ENCODE peak calls at places on chromosomes 6 and 20, in nine cellular contexts. W, C, S, H, T, R, I, D and O are unnamed samples. For H3K4me1, the result is how much of the 10 kb centered on the place peaks cover.

GRCh38 chr6:97394160-97394748 is 111.2 kb upstream of the MMS22L start:
- DNase-seq in D (no peak), I (no peak), W (peak), T (peak), C (peak), R (no peak), S (peak), H (peak), O (no peak)

GRCh38 chr20:3710703-3711417 is 1.5 kb downstream of the SIGLEC1 start:
- DNase-seq in D (peak), R (peak), T (peak), C (peak), W (peak), H (peak), S (peak), I (peak), O (peak)

GRCh38 chr6:65259080-65259479 is 447.9 kb downstream of the EYS start:
- DNase-seq in W (no peak), T (no peak), R (no peak), I (no peak), H (no peak), S (no peak), D (no peak), C (no peak), O (no peak)

GRCh38 chr6:138656278-138656803 is 117.2 kb upstream of the CCDC28A start:
- DNase-seq in S (no peak), W (no peak), I (no peak), T (no peak), H (no peak), C (no peak), R (no peak), D (no peak), O (no peak)

GRCh38 chr6:15901141-15902115 is 227.5 kb upstream of the MYLIP start:
- DNase-seq in W (peak), D (peak), H (no peak), C (no peak), I (no peak), R (peak), S (no peak), T (no peak), O (no peak)

GRCh38 chr6:148851683-148852556 is 105.1 kb downstream of the UST start:
- DNase-seq in H (no peak), R (no peak), T (no peak), C (no peak), I (no peak), D (no peak), S (no peak), W (no peak), O (no peak)

GRCh38 chr6:169826697-169827096 is 75.3 kb downstream of the ERMARD start:
- DNase-seq in D (no peak), R (no peak), C (no peak), I (no peak), T (no peak), S (no peak), H (no peak), W (no peak), O (no peak)

GRCh38 chr6:105849741-105850140 is 236.4 kb upstream of the PRDM1 start:
- DNase-seq in R (no peak), I (no peak), D (no peak), H (no peak), T (no peak), C (no peak), W (no peak), S (no peak), O (no peak)

GRCh38 chr6:7528565-7528964 is 12.9 kb upstream of the DSP start:
- DNase-seq in R (no peak), H (no peak), T (no peak), C (no peak), W (no peak), S (no peak), D (no peak), I (no peak), O (no peak)

GRCh38 chr6:161094904-161095440 is 103.4 kb downstream of the MAP3K4 start:
- DNase-seq in S (no peak), I (no peak), T (no peak), D (no peak), H (no peak), W (no peak), R (no peak), C (no peak), O (no peak)

GRCh38 chr6:7106215-7106751 is 1.5 kb upstream of the RREB1 start:
- DNase-seq in I (no peak), R (no peak), S (no peak), D (no peak), W (no peak), C (no peak), H (no peak), T (no peak), O (no peak)

GRCh38 chr6:135922746-135923145 is 71.2 kb downstream of the PDE7B start:
- DNase-seq in T (no peak), S (no peak), W (no peak), R (peak), C (no peak), H (peak), D (no peak), I (no peak), O (no peak)

GRCh38 chr6:169864148-169865030 is 113.0 kb downstream of the ERMARD start:
- DNase-seq in C (no peak), S (no peak), W (peak), H (no peak), R (no peak), D (no peak), I (peak), T (no peak), O (no peak)

GRCh38 chr6:109024784-109025183 is 69.9 kb downstream of the SESN1 start:
- DNase-seq in C (no peak), I (no peak), H (peak), W (no peak), S (no peak), R (peak), D (no peak), T (no peak), O (no peak)

GRCh38 chr6:38404355-38404754 is 235.4 kb downstream of the BTBD9 start:
- DNase-seq in D (no peak), S (no peak), I (no peak), C (no peak), R (no peak), T (no peak), H (no peak), W (no peak), O (no peak)

GRCh38 chr20:3224681-3225421 is 14.1 kb downstream of the SLC4A11 start:
- DNase-seq in D (no peak), S (no peak), I (no peak), H (no peak), C (no peak), R (no peak), T (no peak), W (peak), O (no peak)

GRCh38 chr20:59253779-59254319 is 46.6 kb upstream of the EDN3 start:
- DNase-seq in I (no peak), T (no peak), C (no peak), R (no peak), S (no peak), H (no peak), D (peak), W (peak), O (no peak)

GRCh38 chr20:4151991-4152695 is 136.8 kb upstream of the RNF24 start:
- DNase-seq in R (no peak), S (no peak), T (no peak), W (no peak), D (no peak), C (no peak), I (peak), H (no peak), O (no peak)

GRCh38 chr20:38132156-38132909 is 32.7 kb downstream of the TGM2 start:
- DNase-seq in D (no peak), S (no peak), T (no peak), I (peak), W (no peak), C (no peak), R (peak), H (no peak), O (no peak)

GRCh38 chr20:38129893-38130609 is 35.0 kb downstream of the TGM2 start:
- DNase-seq in H (no peak), I (peak), R (peak), W (no peak), T (no peak), C (no peak), S (no peak), D (no peak), O (no peak)

GRCh38 chr20:38132910-38133501 is 32.1 kb downstream of the TGM2 start:
- DNase-seq in W (no peak), T (no peak), D (no peak), R (no peak), C (no peak), I (peak), S (no peak), H (no peak), O (peak)

GRCh38 chr20:38130687-38131587 is 34.1 kb downstream of the TGM2 start:
- DNase-seq in R (peak), S (no peak), I (peak), W (no peak), C (no peak), T (no peak), H (no peak), D (no peak), O (no peak)

DNA sequence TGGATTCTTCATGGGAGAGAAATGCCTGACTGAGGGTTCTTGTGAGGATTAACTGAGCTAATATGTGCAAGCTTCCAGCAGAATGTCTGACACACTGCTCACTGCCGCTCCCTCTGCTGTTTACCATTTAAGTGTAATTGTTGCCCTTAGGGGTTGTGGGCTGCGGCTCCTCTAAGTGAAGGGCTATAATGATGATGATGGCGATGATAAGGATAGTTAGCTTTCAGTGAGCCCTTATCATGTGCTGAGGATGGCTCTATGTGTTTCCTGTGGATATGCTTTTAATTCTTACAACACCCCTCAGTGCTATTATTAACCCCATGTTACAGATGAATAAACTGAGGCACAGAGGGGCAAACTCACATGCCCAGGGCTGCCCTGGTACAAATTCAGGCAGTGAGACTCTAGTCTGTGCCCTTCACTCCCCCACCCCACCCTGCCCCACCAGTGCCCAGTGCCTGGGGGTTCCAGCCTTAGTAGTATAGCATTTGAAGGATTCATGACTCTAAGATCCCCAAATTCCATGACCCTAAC is 33.4 kb downstream of the TGM2 start:
- DNase-seq in S (no peak), D (no peak), R (no peak), H (no peak), C (no peak), W (no peak), I (peak), T (no peak), O (peak)
- H3K4me1 ChIP-seq in S (under half), D (under half), R (under half), H (under half), C (under half), W (under half), I (under half), T (under half), O (under half)

GRCh38 chr6:42962096-42962495 is 1.5 kb downstream of the GNMT start:
- DNase-seq in I (peak), H (no peak), D (no peak), C (no peak), T (no peak), W (no peak), R (no peak), S (no peak), O (no peak)

GRCh38 chr6:42962502-42963178 is 2.1 kb downstream of the GNMT start:
- DNase-seq in W (no peak), R (no peak), D (no peak), S (no peak), I (peak), H (no peak), C (no peak), T (no peak), O (no peak)

GRCh38 chr6:42961020-42961470 is 491 bp downstream of the GNMT start:
- DNase-seq in R (peak), I (no peak), C (peak), T (no peak), W (no peak), S (no peak), H (no peak), D (no peak), O (no peak)

GRCh38 chr6:42959917-42960242 is 674 bp upstream of the GNMT start:
- DNase-seq in S (no peak), I (no peak), R (no peak), W (no peak), C (no peak), H (no peak), D (no peak), T (no peak), O (no peak)

GRCh38 chr6:42960243-42961019 is at the start of gene GNMT:
- DNase-seq in W (peak), R (peak), S (no peak), H (peak), D (peak), C (peak), I (peak), T (no peak), O (peak)
- TF ChIP-seq POLR2A in W (peak), R (peak), S (no peak), H (peak), D (peak), C (no peak), I (no peak), T (no peak), O (no peak)

GRCh38 chr6:89585156-89585555 is 53.4 kb downstream of the LYRM2 start:
- DNase-seq in R (no peak), I (no peak), C (no peak), T (no peak), W (no peak), S (no peak), D (no peak), H (no peak), O (no peak)
- H3K4me3 ChIP-seq in R (no peak), I (no peak), C (no peak), T (no peak), W (no peak), S (no peak), D (no peak), H (no peak), O (no peak)

DNA sequence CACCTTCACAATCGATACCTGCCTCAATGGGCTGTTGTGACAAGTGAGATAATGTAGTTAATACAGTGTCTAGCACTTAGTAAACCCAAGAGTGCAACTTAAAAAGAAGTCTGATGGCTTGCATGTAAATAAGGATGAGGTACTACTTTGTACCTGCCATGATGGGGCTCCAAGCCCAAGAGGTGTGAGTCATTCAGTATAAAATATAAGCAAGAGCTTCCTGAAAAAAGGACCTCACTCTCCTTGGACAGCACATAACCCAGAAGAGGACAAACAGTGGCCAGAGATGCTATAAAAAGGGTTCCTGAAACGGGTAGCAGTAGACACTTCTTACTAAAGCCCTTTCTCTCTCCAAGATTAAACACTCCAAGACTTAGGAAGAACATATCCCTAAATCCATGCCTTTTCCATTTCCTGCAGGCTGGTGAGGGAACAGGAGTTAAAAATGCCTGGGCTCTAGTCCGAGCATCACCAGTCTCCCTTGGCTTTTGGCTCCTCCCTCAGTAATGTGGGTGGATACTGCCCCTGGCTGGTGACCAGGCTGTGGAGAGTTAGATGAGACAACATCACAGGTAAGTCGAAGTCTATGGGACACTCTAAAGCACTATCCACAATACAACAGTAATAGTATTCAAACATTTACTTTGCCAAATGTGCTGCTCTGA is 4.2 kb downstream of the UBE2V1 start:
- DNase-seq in S (no peak), I (no peak), C (no peak), T (no peak), W (no peak), D (no peak), R (no peak), H (no peak), O (no peak)
- H3K4me1 ChIP-seq in S (half or more), I (half or more), C (under half), T (half or more), W (under half), D (under half), R (half or more), H (under half), O (under half)

GRCh38 chr20:19973920-19974620 is 43.1 kb upstream of the NAA20 start:
- DNase-seq in T (no peak), H (peak), W (peak), C (peak), I (no peak), D (peak), S (no peak), R (peak), O (peak)

GRCh38 chr20:19975901-19976300 is 41.3 kb upstream of the NAA20 start:
- DNase-seq in H (no peak), C (peak), D (no peak), I (no peak), S (no peak), W (no peak), T (peak), R (peak), O (no peak)

GRCh38 chr20:19975436-19975799 is 41.7 kb upstream of the NAA20 start:
- DNase-seq in D (no peak), W (no peak), H (no peak), R (peak), I (no peak), S (no peak), T (peak), C (peak), O (peak)

GRCh38 chr20:19976595-19977372 is 40.4 kb upstream of the NAA20 start:
- DNase-seq in D (no peak), T (peak), R (peak), S (peak), H (peak), I (no peak), W (no peak), C (peak), O (peak)

DNA sequence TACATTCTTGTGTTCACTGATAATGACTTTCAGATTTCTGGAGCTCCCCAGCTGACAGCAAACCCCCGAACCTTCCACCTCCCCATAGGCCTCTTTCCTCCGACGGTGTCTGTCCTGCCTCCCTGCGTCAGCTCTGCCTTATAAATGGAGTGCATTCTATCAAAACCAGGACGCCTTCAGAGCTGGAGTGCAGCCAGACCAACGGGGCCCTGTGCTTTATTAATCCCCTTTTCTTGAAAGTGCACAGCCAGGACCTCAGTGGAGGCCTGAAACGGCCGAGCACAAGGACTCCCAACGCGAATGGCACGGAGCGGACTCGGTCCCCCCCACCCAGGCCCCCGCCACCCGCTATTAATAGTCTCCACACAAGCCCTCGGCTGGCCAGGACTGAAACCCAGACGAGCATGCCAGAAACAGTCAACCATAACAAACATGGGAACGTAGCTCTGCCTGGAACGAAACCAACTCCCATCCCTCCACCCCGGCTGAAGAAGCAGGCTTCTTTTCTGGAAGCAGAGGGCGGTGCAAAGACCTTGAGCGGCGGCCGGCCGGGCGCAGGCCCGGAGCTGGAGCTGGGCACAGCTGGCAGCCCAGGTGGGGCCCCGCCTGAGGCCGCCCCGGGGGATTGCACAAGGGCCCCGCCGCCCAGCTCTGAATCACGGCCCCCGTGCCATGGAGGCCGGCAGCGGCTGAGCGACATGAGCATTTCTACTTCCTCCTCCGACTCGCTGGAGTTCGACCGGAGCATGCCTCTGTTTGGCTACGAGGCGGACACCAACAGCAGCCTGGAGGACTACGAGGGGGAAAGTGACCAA is 42.3 kb upstream of the NAA20 start:
- DNase-seq in W (peak), T (peak), D (no peak), R (peak), I (peak), S (no peak), H (peak), C (peak), O (peak)
- TF ChIP-seq POLR2A in W (no peak), T (peak), D (no peak), R (peak), I (no peak), S (no peak), H (peak), C (peak), O (no peak)

GRCh38 chr6:167093406-167093921 is 29.4 kb upstream of the CCR6 start:
- DNase-seq in I (peak), R (no peak), H (no peak), W (no peak), S (no peak), T (no peak), D (no peak), C (no peak), O (no peak)
- H3K4me3 ChIP-seq in I (peak), R (no peak), H (no peak), W (no peak), S (no peak), T (no peak), D (peak), C (no peak), O (no peak)

GRCh38 chr6:21918081-21918480 is 324.5 kb downstream of the SOX4 start:
- DNase-seq in H (no peak), C (no peak), S (no peak), T (no peak), D (no peak), R (no peak), I (no peak), W (no peak), O (no peak)

GRCh38 chr6:21911208-21911607 is 317.7 kb downstream of the SOX4 start:
- DNase-seq in R (no peak), H (no peak), C (no peak), S (no peak), T (no peak), I (no peak), W (no peak), D (no peak), O (no peak)

GRCh38 chr6:21918666-21919065 is 325.1 kb downstream of the SOX4 start:
- DNase-seq in W (no peak), R (no peak), T (no peak), D (no peak), C (no peak), S (no peak), H (no peak), I (no peak), O (no peak)

GRCh38 chr6:21914121-21914973 is 320.8 kb downstream of the SOX4 start:
- DNase-seq in H (peak), I (no peak), C (peak), T (no peak), R (peak), S (no peak), D (peak), W (peak), O (peak)

GRCh38 chr6:21915707-21916399 is 322.3 kb downstream of the SOX4 start:
- DNase-seq in T (no peak), S (no peak), H (no peak), D (no peak), I (no peak), W (no peak), R (no peak), C (no peak), O (no peak)
- H3K4me1 ChIP-seq in T (under half), S (under half), H (under half), D (under half), I (under half), W (under half), R (under half), C (under half), O (under half)